ENCODE peak calls at places on chromosomes 1 and 21, in four cellular contexts. D, N, W and V are unnamed samples.
A peak's percentile ranks its signal among the peaks of the same experiment; 100 is the strongest.

GRCh38 chr1:211566431-211567025 is 12.4 kb downstream of the SLC30A1 start:
- DNase-seq in D (no peak), N (no peak), W (no peak), V (no peak)

GRCh38 chr1:193185861-193186714 is at the start of gene B3GALT2:
- DNase-seq in D (peak; percentile 51), N (peak; percentile 50), W (peak; percentile 76), V (no peak)

GRCh38 chr1:228089520-228090380 is 7.2 kb downstream of the ARF1 start:
- DNase-seq in D (no peak), N (no peak), W (peak; percentile 36), V (no peak)

GRCh38 chr21:23887709-23888303 is 1719.5 kb downstream of the MRPL39 start:
- DNase-seq in D (no peak), N (no peak), W (no peak), V (no peak)

GRCh38 chr1:98677288-98677687 is 15.8 kb downstream of the SNX7 start:
- DNase-seq in D (peak; percentile 93), N (no peak), W (peak; percentile 62), V (no peak)

GRCh38 chr1:225498539-225499135 is 70.8 kb upstream of the LBR start:
- DNase-seq in D (peak; percentile 49), N (no peak), W (peak; percentile 69), V (no peak)

GRCh38 chr1:96764469-96764868 is 42.9 kb downstream of the PTBP2 start:
- DNase-seq in D (peak; percentile 4), N (no peak), W (peak; percentile 8), V (no peak)

GRCh38 chr1:225156254-225156653 is 226.8 kb downstream of the DNAH14 start:
- DNase-seq in D (peak; percentile 67), N (no peak), W (peak; percentile 1), V (no peak)

GRCh38 chr1:5993553-5994510 is 1.6 kb upstream of the NPHP4 start:
- DNase-seq in D (no peak), N (no peak), W (no peak), V (peak; percentile 67)

GRCh38 chr1:43073490-43074230 is 98.4 kb downstream of the EBNA1BP2 start:
- DNase-seq in D (peak; percentile 22), N (peak; percentile 90), W (peak; percentile 83), V (peak; percentile 91)

GRCh38 chr1:9723068-9723805 is 71.7 kb downstream of the PIK3CD start:
- DNase-seq in D (no peak), N (peak; percentile 2), W (no peak), V (no peak)

GRCh38 chr1:234270581-234271242 is 102.5 kb upstream of the COA6 start:
- DNase-seq in D (peak; percentile 28), N (no peak), W (peak; percentile 28), V (no peak)

GRCh38 chr1:60825593-60825992 is 256.8 kb upstream of the NFIA start:
- DNase-seq in D (no peak), N (no peak), W (no peak), V (peak; percentile 24)

GRCh38 chr1:177973585-177973984 is 3.7 kb upstream of the SEC16B start:
- DNase-seq in D (no peak), N (no peak), W (peak; percentile 43), V (no peak)

GRCh38 chr1:79594121-79594698 is 587.7 kb upstream of the ADGRL4 start:
- DNase-seq in D (no peak), N (no peak), W (no peak), V (no peak)

GRCh38 chr1:56378376-56379070 is 200.8 kb downstream of the PLPP3 start:
- DNase-seq in D (no peak), N (no peak), W (no peak), V (no peak)

GRCh38 chr21:42732033-42732410 is 78.6 kb downstream of the PDE9A start:
- DNase-seq in D (no peak), N (no peak), W (no peak), V (no peak)

GRCh38 chr1:101284021-101284420 is 47.2 kb downstream of the S1PR1 start:
- DNase-seq in D (no peak), N (no peak), W (no peak), V (no peak)

GRCh38 chr1:220166853-220167252 is 72.9 kb downstream of the IARS2 start:
- DNase-seq in D (no peak), N (no peak), W (no peak), V (no peak)

GRCh38 chr1:222792744-222793143 is 22.1 kb upstream of the DISP1 start:
- DNase-seq in D (no peak), N (peak; percentile 42), W (peak; percentile 49), V (peak; percentile 67)

GRCh38 chr1:96749618-96750017 is 28.0 kb downstream of the PTBP2 start:
- DNase-seq in D (no peak), N (no peak), W (no peak), V (no peak)

GRCh38 chr21:31943586-31943985 is 70.8 kb downstream of the HUNK start:
- DNase-seq in D (no peak), N (no peak), W (no peak), V (no peak)

GRCh38 chr1:25769625-25770024 is 30.4 kb upstream of the SELENON start:
- DNase-seq in D (no peak), N (no peak), W (no peak), V (no peak)

GRCh38 chr1:161017756-161018630 is 3.0 kb downstream of the F11R start:
- DNase-seq in D (no peak), N (no peak), W (peak; percentile 21), V (no peak)

GRCh38 chr1:220129479-220130210 is 35.7 kb downstream of the IARS2 start:
- DNase-seq in D (no peak), N (no peak), W (no peak), V (no peak)

GRCh38 chr1:227330709-227331108 is 12.4 kb upstream of the CDC42BPA start:
- DNase-seq in D (peak; percentile 15), N (no peak), W (no peak), V (no peak)

GRCh38 chr1:77926561-77927357 is 38.3 kb downstream of the NEXN start:
- DNase-seq in D (no peak), N (no peak), W (peak; percentile 43), V (no peak)

GRCh38 chr1:64851664-64852063 is 106.8 kb downstream of the RAVER2 start:
- DNase-seq in D (no peak), N (no peak), W (no peak), V (no peak)

GRCh38 chr1:180092931-180093650 is 61.6 kb upstream of the QSOX1 start:
- DNase-seq in D (no peak), N (no peak), W (no peak), V (no peak)

GRCh38 chr1:15620155-15620545 is 2.9 kb downstream of the DDI2 start:
- DNase-seq in D (no peak), N (no peak), W (peak; percentile 68), V (no peak)

GRCh38 chr1:194644528-194644927 is 1458.1 kb upstream of the B3GALT2 start:
- DNase-seq in D (no peak), N (no peak), W (no peak), V (no peak)

GRCh38 chr1:45952072-45952471 is 148.7 kb downstream of the MAST2 start:
- DNase-seq in D (no peak), N (no peak), W (no peak), V (no peak)

GRCh38 chr1:45958317-45958716 is 154.9 kb downstream of the MAST2 start:
- DNase-seq in D (no peak), N (no peak), W (no peak), V (no peak)

GRCh38 chr1:45957684-45958083 is 154.3 kb downstream of the MAST2 start:
- DNase-seq in D (no peak), N (no peak), W (no peak), V (no peak)

GRCh38 chr1:45954401-45954847 is 151.0 kb downstream of the MAST2 start:
- DNase-seq in D (peak; percentile 86), N (peak; percentile 83), W (peak; percentile 90), V (no peak)

GRCh38 chr1:45953934-45954333 is 150.5 kb downstream of the MAST2 start:
- DNase-seq in D (peak; percentile 44), N (peak; percentile 31), W (peak; percentile 46), V (peak; percentile 71)
- H3K4me2 ChIP-seq in D (peak overlapping the region; percentile 63), N (peak overlapping the region; percentile 67), W (peak overlapping the region; percentile 60), V (peak overlapping the region; percentile 60)

GRCh38 chr1:110605446-110605845 is 712 bp downstream of the KCNA2 start:
- DNase-seq in D (no peak), N (no peak), W (no peak), V (no peak)

GRCh38 chr1:110606784-110607662 is 865 bp upstream of the KCNA2 start:
- DNase-seq in D (no peak), N (peak; percentile 23), W (peak; percentile 23), V (peak; percentile 48)

GRCh38 chr1:110604586-110605148 is 1.5 kb downstream of the KCNA2 start:
- DNase-seq in D (no peak), N (no peak), W (no peak), V (no peak)

GRCh38 chr1:110607663-110608230 is 1.6 kb upstream of the KCNA2 start:
- DNase-seq in D (no peak), N (no peak), W (no peak), V (peak; percentile 30)

DNA sequence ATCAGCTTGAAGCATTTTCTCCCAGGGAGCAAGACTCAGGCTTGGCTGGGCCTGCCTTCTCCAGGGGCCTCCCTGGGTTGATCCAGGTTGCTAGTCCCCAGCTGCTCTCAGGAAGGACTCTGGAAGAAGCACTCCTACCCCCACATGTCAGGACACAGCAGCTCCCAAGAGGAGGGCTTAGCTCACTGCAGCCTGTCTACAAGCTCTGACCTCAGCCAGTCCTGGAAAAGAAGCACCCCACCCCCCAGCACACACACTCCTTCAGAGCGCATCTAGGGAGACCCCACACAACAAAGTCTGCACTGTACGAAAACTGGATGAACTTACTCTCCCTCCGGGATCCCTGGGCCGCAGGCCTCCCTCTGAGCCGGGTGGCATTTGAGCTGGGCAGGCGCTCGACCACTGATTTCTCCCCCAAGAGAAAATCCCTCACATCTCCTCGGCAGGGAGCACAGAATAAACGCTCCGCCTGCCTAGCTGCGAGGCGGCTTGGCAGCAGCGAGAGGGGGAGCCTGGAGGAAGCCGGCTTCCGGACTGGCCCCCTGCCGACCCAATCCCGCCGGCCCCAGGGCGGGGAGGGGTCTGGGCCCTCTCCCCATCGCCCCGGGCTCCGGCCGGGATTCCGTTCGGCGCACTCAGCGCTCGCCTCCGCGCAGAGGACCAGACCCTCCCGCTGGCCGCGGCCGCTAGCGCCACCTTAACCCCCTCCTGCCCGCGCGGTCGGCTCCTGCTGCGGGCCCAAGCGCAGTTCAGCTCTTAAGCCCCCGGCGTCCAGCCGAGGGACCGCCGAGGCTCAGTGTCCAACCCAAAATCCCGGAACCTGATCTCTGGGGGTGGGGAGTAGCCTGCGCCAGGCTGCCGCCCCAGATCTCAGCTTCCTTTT is at the start of gene KCNA2:
- DNase-seq in D (peak; percentile 2), N (peak; percentile 55), W (peak; percentile 32), V (peak; percentile 80)
- TF ChIP-seq EZH2 in D (no peak), N (peak; percentile 81), W (no peak), V (no peak)

DNA sequence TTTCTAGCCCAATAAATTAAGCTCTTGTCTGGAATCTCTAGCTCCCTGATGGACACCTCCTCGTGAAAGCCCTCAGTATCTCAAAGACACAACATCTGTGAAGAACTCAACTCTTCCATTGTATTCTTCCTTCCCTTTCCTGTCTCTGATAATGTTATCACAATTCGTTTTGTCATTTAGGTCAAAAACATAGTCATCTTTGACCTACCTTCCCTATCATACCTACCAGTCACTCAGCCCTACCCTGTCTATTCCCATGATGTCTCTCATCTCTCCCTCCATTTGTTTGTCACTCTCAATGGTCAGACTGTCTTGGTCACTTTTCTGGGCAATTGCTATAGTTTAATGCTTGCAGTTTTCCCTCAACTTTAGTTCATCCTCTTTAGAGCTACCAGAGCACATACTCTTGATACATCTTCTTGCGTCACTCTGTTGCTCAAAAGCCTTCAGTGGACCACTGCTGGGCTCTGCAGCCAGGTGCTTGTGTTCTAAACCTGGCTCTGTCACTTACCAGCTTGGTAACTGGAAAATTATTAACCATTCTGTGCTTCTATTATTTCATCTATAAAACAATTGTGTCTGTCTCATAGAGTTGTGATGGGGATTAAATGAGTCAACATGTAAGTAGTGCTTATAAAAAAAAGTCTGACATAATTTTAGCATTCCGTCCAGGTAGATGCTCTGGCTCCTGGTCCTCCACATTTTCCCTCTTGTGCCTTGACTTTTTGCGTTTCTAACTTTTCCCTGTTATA is 39.6 kb downstream of the DDR2 start:
- DNase-seq in D (no peak), N (no peak), W (no peak), V (no peak)
- H3K27ac ChIP-seq in D (peak overlapping the region; percentile 47), N (no peak overlapping the region), W (peak overlapping the region; percentile 89), V (no peak overlapping the region)

GRCh38 chr1:24606621-24607020 is 36.5 kb upstream of the SRRM1 start:
- DNase-seq in D (no peak), N (no peak), W (peak; percentile 18), V (no peak)
- H3K4me2 ChIP-seq in D (no peak overlapping the region), N (no peak overlapping the region), W (no peak overlapping the region), V (no peak overlapping the region)